ENCODE peak calls at places on chromosomes 1 and 21, in ten cellular contexts. C, F, I, A, U, Y, H, Z, X and E are unnamed samples. For H3K4me1 and H3K36me3, the result is how much of the 10 kb centered on the place peaks cover.

GRCh38 chr21:42061195-42061865 is 9.8 kb upstream of the UMODL1 start:
- DNase-seq in Z (peak), A (no peak), X (no peak), Y (no peak), U (no peak), H (peak), F (peak), I (peak), C (no peak), E (no peak)

GRCh38 chr1:231642600-231643332 is 16.2 kb downstream of the DISC1 start:
- DNase-seq in X (no peak), Z (no peak), H (no peak), Y (no peak), I (no peak), U (no peak), C (no peak), F (no peak), A (no peak), E (no peak)

GRCh38 chr1:152906023-152906565 is 2.3 kb upstream of the IVL start:
- DNase-seq in X (no peak), Z (no peak), F (no peak), A (peak), H (no peak), C (no peak), I (no peak), U (no peak), Y (no peak), E (no peak)

GRCh38 chr21:42375141-42375905 is 9.0 kb upstream of the TFF1 start:
- DNase-seq in X (peak), Z (peak), H (no peak), Y (no peak), F (no peak), A (no peak), U (no peak), I (peak), C (peak), E (no peak)

GRCh38 chr1:108722292-108722691 is 9.6 kb downstream of the FNDC7 start:
- DNase-seq in C (no peak), H (no peak), Y (no peak), Z (no peak), I (no peak), X (no peak), U (no peak), A (peak), F (no peak), E (no peak)

GRCh38 chr1:219784660-219785391 is 143.5 kb downstream of the SLC30A10 start:
- DNase-seq in U (no peak), C (no peak), I (no peak), A (peak), Z (no peak), X (no peak), Y (no peak), H (no peak), F (no peak), E (peak)

GRCh38 chr1:208544058-208544457 is 299.9 kb upstream of the PLXNA2 start:
- DNase-seq in U (no peak), Z (no peak), I (no peak), A (no peak), Y (no peak), F (no peak), H (no peak), X (no peak), C (no peak), E (no peak)

GRCh38 chr1:2052096-2052569 is 1.9 kb downstream of the PRKCZ start:
- DNase-seq in F (no peak), H (no peak), A (no peak), X (no peak), Y (no peak), U (no peak), Z (no peak), I (no peak), C (no peak), E (no peak)

GRCh38 chr1:17460265-17460664 is 20.8 kb upstream of the RCC2 start:
- DNase-seq in Y (no peak), I (no peak), C (no peak), H (no peak), U (no peak), F (no peak), A (no peak), X (no peak), Z (no peak), E (no peak)

GRCh38 chr1:183844806-183845205 is 39.9 kb downstream of the RGL1 start:
- DNase-seq in Z (no peak), I (no peak), C (no peak), X (no peak), A (no peak), U (no peak), H (no peak), F (no peak), Y (no peak), E (no peak)
- H3K4me1 ChIP-seq in Z (under half), I (under half), C (under half), X (under half), A (under half), U (under half), H (under half), F (under half), Y (under half), E (under half)

GRCh38 chr1:68456207-68456606 is 6.5 kb upstream of the RPE65 start:
- DNase-seq in U (no peak), X (no peak), Z (no peak), H (no peak), C (no peak), F (no peak), A (no peak), Y (no peak), I (no peak), E (no peak)

GRCh38 chr1:68460935-68461334 is 11.2 kb upstream of the RPE65 start:
- DNase-seq in H (no peak), Z (no peak), Y (no peak), I (no peak), A (no peak), F (no peak), U (no peak), C (no peak), X (no peak), E (no peak)

GRCh38 chr1:68464891-68465290 is 15.1 kb upstream of the RPE65 start:
- DNase-seq in U (no peak), H (no peak), I (no peak), Y (no peak), A (no peak), Z (no peak), C (no peak), F (no peak), X (peak), E (no peak)

GRCh38 chr1:68459091-68459490 is 9.3 kb upstream of the RPE65 start:
- DNase-seq in H (no peak), X (no peak), F (no peak), Y (no peak), I (no peak), Z (no peak), C (no peak), U (no peak), A (no peak), E (no peak)

DNA sequence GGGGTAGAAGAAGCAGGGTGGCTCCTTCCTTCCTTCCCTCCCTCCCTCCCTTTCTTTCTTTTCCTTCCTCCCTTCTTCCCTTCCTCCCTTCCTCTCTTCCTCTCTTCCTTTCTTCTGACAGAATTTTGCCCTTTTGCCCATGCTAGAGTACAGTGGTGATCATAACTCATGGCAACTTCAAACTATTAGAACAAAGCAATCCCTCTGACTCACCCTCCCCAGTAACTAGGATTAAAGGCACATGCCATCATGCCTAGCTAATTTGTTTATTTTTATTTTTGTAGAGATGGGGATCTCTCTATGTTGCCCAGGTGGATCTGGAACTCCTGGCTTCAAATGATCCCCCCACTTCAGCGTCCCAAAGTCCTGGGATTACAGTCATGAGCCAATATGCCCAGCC is 10.0 kb upstream of the RPE65 start:
- DNase-seq in Y (no peak), Z (no peak), F (no peak), X (no peak), I (no peak), C (no peak), A (peak), U (no peak), H (no peak), E (peak)
- TF ChIP-seq CTCF in Y (no peak), Z (no peak), F (no peak), X (no peak), I (no peak), C (no peak), A (no peak), U (no peak), H (no peak), E (no peak)

DNA sequence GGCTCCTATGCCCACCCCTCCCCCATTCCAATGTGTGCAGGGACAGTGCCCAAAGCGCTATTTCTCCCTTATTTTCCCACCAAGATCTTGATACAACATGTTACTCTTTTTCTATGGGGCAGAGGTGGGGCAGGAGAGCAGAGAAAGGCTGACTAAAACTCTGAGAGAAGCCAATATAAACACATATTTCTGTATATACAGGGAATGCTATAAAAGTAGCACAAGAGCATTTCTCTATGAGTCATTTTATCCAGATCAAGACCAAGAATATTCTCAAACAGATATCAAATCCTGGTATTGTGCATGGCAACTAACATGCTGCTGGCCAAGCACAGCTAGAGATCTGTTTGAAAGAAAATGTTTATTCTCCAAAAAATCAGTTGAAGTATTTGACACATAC is 7.3 kb downstream of the WDR26 start:
- DNase-seq in Z (no peak), Y (no peak), F (no peak), C (no peak), H (no peak), X (no peak), I (no peak), A (peak), U (no peak), E (no peak)
- H3K36me3 ChIP-seq in Z (under half), Y (under half), F (under half), C (under half), H (half or more), X (half or more), I (half or more), A (under half), U (under half), E (half or more)

GRCh38 chr1:6513296-6513928 is 21.9 kb upstream of the PLEKHG5 start:
- DNase-seq in X (no peak), F (no peak), U (no peak), C (no peak), Y (no peak), Z (no peak), H (no peak), A (no peak), I (no peak), E (no peak)
- H3K4me1 ChIP-seq in X (under half), F (under half), U (under half), C (under half), Y (under half), Z (under half), H (under half), A (under half), I (under half), E (under half)

DNA sequence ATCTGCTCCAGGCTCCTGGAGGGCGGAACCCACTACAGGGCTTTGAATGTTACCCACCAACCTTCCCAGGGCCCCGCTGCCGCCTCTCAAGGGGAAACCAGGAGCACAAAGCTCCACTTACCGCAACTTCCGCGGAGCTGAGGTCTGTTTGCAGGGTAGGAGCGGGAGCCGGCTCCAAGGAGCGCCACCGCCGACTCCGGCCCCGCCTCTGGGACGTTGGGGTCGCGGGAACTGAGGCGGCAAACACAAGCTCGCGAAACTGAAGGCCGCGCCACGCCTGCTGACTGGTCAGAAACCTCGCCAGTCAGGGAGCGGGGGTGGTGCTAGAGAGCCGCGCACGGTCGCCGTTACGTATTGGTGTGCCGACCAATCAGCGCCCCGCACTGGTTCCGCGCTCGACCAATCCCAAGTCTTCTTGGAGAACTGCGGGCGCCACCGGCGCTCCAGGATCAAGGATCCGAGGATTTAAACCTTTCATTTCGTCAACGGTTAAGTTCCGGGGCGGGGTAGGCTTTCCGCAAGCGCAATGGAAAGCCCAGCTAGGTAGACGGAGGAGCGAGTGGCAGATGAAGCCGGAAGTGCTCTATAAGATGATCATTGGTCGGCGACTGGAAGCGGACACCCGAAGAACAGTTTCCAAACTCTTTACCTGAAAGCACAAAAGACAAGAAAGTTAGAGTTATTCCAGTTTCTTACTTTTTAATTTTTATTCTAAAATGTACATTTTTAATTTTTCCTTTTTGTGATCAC is at the start of gene STIL:
- DNase-seq in Y (peak), H (peak), X (peak), F (peak), I (peak), C (peak), U (peak), Z (peak), A (peak), E (peak)
- TF ChIP-seq CTCF in Y (no peak), H (peak), X (no peak), F (no peak), I (peak), C (no peak), U (no peak), Z (no peak), A (no peak), E (no peak)

GRCh38 chr1:203307690-203308126 is 2.4 kb downstream of the BTG2 start:
- DNase-seq in Z (no peak), H (no peak), A (no peak), X (peak), U (no peak), I (no peak), C (no peak), F (no peak), Y (no peak), E (no peak)

GRCh38 chr1:203304919-203305808 is at the start of gene BTG2:
- DNase-seq in Z (peak), U (peak), H (peak), I (peak), F (peak), Y (peak), C (peak), A (peak), X (peak), E (peak)

GRCh38 chr1:203305809-203306088 is 430 bp downstream of the BTG2 start:
- DNase-seq in A (no peak), H (no peak), C (no peak), I (no peak), U (no peak), X (no peak), Y (no peak), F (peak), Z (no peak), E (no peak)

GRCh38 chr1:203306970-203307541 is 1.7 kb downstream of the BTG2 start:
- DNase-seq in Z (peak), I (no peak), Y (no peak), U (peak), H (peak), A (no peak), X (peak), C (peak), F (peak), E (no peak)

GRCh38 chr1:203306089-203306969 is 1.0 kb downstream of the BTG2 start:
- DNase-seq in U (peak), A (peak), Z (peak), H (peak), C (peak), I (peak), Y (no peak), F (peak), X (peak), E (peak)
- H3K36me3 ChIP-seq in U (under half), A (under half), Z (under half), H (under half), C (under half), I (under half), Y (under half), F (under half), X (under half), E (under half)

DNA sequence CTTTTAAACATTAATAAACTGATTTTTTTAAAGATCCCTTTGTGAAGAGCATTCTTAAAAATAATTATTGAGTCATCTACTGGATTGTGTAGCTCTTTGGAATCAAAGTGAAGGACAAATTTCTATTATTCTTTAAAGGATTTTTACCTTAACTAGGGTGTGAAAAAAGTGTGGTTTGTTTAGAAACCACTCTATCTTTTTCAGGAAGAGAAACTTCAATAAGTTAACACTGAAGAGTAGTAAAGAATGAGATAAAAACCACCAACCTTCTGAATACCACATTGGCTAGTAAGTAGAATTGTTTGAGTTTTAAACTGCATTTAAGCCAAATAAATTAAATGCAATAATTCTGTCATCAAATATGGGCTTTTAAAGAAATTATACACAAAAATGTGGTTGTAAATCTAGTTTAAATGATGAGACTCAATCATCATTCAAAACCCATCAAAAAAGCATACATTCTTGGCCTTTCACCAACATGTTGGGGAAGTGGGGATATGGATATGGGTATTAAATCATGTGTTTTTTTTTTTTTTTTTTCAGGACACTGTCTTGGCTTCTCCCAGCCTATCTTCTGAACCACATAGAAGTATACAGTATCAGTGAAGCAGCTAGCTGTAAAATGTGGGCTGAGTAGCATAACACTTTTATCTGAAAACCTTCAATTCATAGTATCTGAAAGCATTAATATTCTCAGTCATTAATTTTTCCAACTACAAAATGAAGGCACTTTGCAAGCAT is 4.8 kb downstream of the S1PR1 start:
- DNase-seq in X (no peak), Z (no peak), I (no peak), Y (no peak), C (no peak), F (no peak), U (no peak), H (no peak), A (no peak), E (no peak)
- H3K4me1 ChIP-seq in X (under half), Z (under half), I (under half), Y (half or more), C (under half), F (under half), U (under half), H (under half), A (under half), E (under half)

GRCh38 chr21:29152936-29153335 is 22.5 kb downstream of the MAP3K7CL start:
- DNase-seq in H (no peak), A (peak), U (no peak), Z (no peak), X (no peak), I (no peak), Y (no peak), F (no peak), C (no peak), E (no peak)

GRCh38 chr21:29157084-29157483 is 26.6 kb downstream of the MAP3K7CL start:
- DNase-seq in C (no peak), I (no peak), A (no peak), X (no peak), Z (no peak), Y (no peak), U (no peak), H (no peak), F (no peak), E (no peak)

GRCh38 chr21:29155933-29156260 is 25.5 kb downstream of the MAP3K7CL start:
- DNase-seq in X (no peak), Y (no peak), A (no peak), I (no peak), F (no peak), C (no peak), H (no peak), Z (no peak), U (no peak), E (no peak)

GRCh38 chr21:29154270-29154669 is 23.8 kb downstream of the MAP3K7CL start:
- DNase-seq in U (no peak), X (no peak), F (no peak), H (no peak), A (no peak), C (no peak), Z (no peak), Y (no peak), I (no peak), E (no peak)

GRCh38 chr21:29155118-29155932 is 24.9 kb downstream of the MAP3K7CL start:
- DNase-seq in I (peak), C (no peak), A (peak), X (peak), H (peak), Y (no peak), U (peak), F (peak), Z (peak), E (peak)
- TF ChIP-seq CTCF in I (no peak), C (no peak), A (no peak), X (no peak), H (no peak), Y (no peak), U (no peak), F (no peak), Z (no peak), E (peak)

GRCh38 chr21:33750017-33750416 is 107.7 kb downstream of the ITSN1 start:
- DNase-seq in A (no peak), Y (no peak), U (no peak), Z (no peak), H (no peak), I (no peak), F (no peak), X (no peak), C (no peak), E (peak)

GRCh38 chr21:33747420-33747819 is 105.1 kb downstream of the ITSN1 start:
- DNase-seq in A (no peak), C (no peak), X (no peak), U (no peak), Y (no peak), H (no peak), Z (no peak), F (no peak), I (no peak), E (no peak)

GRCh38 chr21:33751533-33751932 is 109.2 kb downstream of the ITSN1 start:
- DNase-seq in C (no peak), H (no peak), F (no peak), A (no peak), I (no peak), X (no peak), Y (no peak), Z (no peak), U (no peak), E (no peak)

GRCh38 chr21:33751120-33751519 is 108.8 kb downstream of the ITSN1 start:
- DNase-seq in Y (no peak), H (no peak), Z (no peak), I (no peak), U (no peak), C (no peak), F (no peak), A (no peak), X (no peak), E (no peak)

GRCh38 chr21:33748903-33749302 is 106.6 kb downstream of the ITSN1 start:
- DNase-seq in A (no peak), Z (no peak), I (no peak), Y (no peak), U (no peak), C (no peak), F (no peak), H (no peak), X (no peak), E (no peak)
- H3K36me3 ChIP-seq in A (under half), Z (under half), I (under half), Y (under half), U (under half), C (under half), F (under half), H (under half), X (half or more), E (under half)

DNA sequence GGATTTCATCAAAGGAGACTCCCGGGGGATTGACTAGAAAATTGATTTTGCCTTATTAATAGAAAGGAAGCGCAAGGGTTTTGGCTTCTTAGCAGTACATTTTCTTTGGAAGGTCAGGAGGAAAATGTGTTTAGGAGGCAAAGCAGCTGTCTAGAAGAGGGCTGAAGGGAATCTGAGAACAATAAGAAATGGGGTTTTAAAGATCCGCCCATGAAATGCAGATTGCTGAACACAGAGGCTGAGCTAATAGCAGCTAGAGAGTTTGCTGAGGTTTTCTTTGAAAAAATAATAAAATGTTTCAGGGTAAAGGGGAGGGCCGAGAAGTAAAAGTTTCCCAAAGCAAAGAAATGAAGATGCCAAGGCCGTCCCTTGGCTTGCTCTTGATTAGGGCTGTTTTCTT is 4.9 kb downstream of the SERTAD4 start:
- DNase-seq in Z (no peak), F (no peak), U (no peak), A (peak), H (no peak), I (no peak), X (no peak), C (no peak), Y (no peak), E (no peak)
- H3K4me1 ChIP-seq in Z (under half), F (under half), U (half or more), A (under half), H (under half), I (under half), X (under half), C (half or more), Y (under half), E (under half)